ENCODE peak calls at places on chromosomes 2 and 18, in six cellular contexts. T, W, Y, P, C and S are unnamed samples.

GRCh38 chr2:139790807-139791206 is 1010.6 kb upstream of the NXPH2 start:
- DNase-seq in T (peak; percentile 4), W (no peak), Y (no peak), P (peak; percentile 2), C (no peak), S (peak; percentile 7)

GRCh38 chr2:135047295-135047694 is at the start of gene MAP3K19:
- DNase-seq in T (no peak), W (no peak), Y (no peak), P (no peak), C (no peak), S (no peak)

GRCh38 chr2:172525601-172526000 is 30.3 kb upstream of the PDK1 start:
- DNase-seq in T (no peak), W (no peak), Y (no peak), P (no peak), C (no peak), S (no peak)

GRCh38 chr2:49664827-49665226 is 510.5 kb upstream of the FSHR start:
- DNase-seq in T (no peak), W (no peak), Y (no peak), P (no peak), C (no peak), S (no peak)

GRCh38 chr2:3626817-3627499 is 31.0 kb upstream of the ALLC start:
- DNase-seq in T (no peak), W (no peak), Y (no peak), P (no peak), C (no peak), S (no peak)

GRCh38 chr2:134238371-134238770 is 15.5 kb upstream of the MGAT5 start:
- DNase-seq in T (no peak), W (no peak), Y (no peak), P (no peak), C (no peak), S (no peak)

GRCh38 chr2:163266772-163267171 is 428.2 kb upstream of the KCNH7 start:
- DNase-seq in T (no peak), W (no peak), Y (peak; percentile 77), P (no peak), C (no peak), S (no peak)

GRCh38 chr2:46462936-46463335 is 16.4 kb upstream of the TMEM247 start:
- DNase-seq in T (no peak), W (no peak), Y (no peak), P (no peak), C (no peak), S (no peak)

GRCh38 chr2:37506407-37507068 is 162.1 kb downstream of the QPCT start:
- DNase-seq in T (peak; percentile 28), W (no peak), Y (peak; percentile 55), P (peak; percentile 8), C (no peak), S (no peak)

GRCh38 chr2:160015746-160016145 is 46.7 kb downstream of the PLA2R1 start:
- DNase-seq in T (no peak), W (no peak), Y (peak; percentile 10), P (no peak), C (no peak), S (no peak)

GRCh38 chr2:29655391-29656086 is 265.8 kb downstream of the ALK start:
- DNase-seq in T (no peak), W (no peak), Y (no peak), P (no peak), C (no peak), S (no peak)

GRCh38 chr18:11309172-11309571 is 159.8 kb upstream of the PIEZO2 start:
- DNase-seq in T (no peak), W (no peak), Y (peak; percentile 45), P (no peak), C (no peak), S (no peak)

GRCh38 chr2:61889212-61889956 is 928 bp upstream of the CCT4 start:
- DNase-seq in T (no peak), W (no peak), Y (no peak), P (no peak), C (no peak), S (no peak)

GRCh38 chr2:132374151-132374550 is 42.5 kb upstream of the GPR39 start:
- DNase-seq in T (no peak), W (no peak), Y (no peak), P (no peak), C (no peak), S (no peak)

GRCh38 chr18:36638224-36638623 is 190.6 kb downstream of the TPGS2 start:
- DNase-seq in T (peak; percentile 72), W (no peak), Y (no peak), P (peak; percentile 69), C (no peak), S (peak; percentile 67)

GRCh38 chr2:96533292-96534073 is 3.1 kb upstream of the ARID5A start:
- DNase-seq in T (no peak), W (no peak), Y (peak; percentile 81), P (no peak), C (peak; percentile 84), S (no peak)

GRCh38 chr2:143936758-143937562 is 583.0 kb downstream of the ZEB2 start:
- DNase-seq in T (peak; percentile 77), W (peak; percentile 43), Y (peak; percentile 7), P (peak; percentile 51), C (peak; percentile 70), S (peak; percentile 55)

DNA sequence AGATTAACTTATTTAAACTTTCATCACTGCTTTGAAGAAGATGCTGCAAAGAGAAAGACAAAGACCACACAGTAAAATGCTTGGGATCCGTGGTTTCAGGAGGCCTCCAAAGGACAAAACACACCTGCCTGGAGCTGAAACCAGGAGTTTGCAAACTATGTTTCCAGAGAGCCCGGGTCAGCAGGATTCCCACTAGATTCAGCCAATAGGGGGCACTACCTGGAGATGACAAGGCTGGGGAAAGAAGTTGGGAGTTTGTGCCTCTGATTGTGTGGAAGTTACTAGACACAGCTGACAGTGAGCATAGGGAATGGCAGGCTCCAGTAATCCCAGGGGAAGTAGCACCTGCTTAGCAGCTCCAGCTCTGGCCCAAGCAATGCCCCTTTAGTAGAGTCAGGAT is 169.0 kb upstream of the TRIB2 start:
- DNase-seq in T (no peak), W (no peak), Y (no peak), P (no peak), C (no peak), S (no peak)
- TF ChIP-seq CTCF in T (no peak), W (no peak), Y (peak; percentile 36), P (no peak), C (no peak), S (no peak)

DNA sequence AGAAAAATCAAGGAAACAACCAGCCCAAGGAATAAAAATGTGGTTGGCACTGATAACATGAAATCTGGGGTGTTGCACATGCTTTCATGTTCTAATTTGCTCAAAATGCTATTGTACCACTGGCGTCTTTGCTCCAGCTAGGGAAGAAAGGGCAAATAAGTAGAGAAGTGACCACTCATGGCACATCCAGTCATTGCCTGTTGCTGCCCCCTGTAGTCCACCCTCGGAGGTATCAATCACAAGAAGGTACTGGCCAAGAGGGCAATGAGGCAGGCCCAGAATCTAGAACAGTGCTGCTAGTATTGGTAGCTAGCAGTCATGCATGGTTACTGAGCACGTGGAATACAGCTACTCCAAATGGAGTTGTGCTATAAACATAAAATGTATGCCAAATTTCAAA is 213.4 kb downstream of the CDCA7 start:
- DNase-seq in T (no peak), W (peak; percentile 26), Y (peak; percentile 28), P (no peak), C (no peak), S (no peak)
- TF ChIP-seq CTCF in T (no peak), W (peak; percentile 45), Y (peak; percentile 69), P (no peak), C (no peak), S (peak; percentile 21)

DNA sequence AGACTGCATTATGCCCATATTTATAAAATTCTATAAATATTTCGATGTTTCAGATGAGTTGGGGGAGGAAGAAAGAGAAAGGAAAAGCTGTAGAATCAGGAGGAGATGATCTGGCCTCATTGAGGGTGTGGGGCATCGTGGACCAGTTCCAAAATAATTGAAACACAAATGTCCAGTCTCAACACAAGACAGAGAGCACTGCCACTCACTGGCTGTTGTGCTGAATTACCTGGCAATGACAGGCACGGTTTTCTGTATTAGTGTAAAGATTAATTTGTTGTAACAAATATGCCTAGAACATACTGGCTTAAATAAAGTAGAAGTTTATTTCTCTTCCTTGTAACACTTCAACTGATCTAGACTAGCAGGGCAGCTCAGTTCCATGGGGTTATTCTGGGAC is 24.1 kb downstream of the POLE4 start:
- DNase-seq in T (no peak), W (no peak), Y (peak; percentile 28), P (no peak), C (no peak), S (peak; percentile 32)
- TF ChIP-seq CTCF in T (no peak), W (no peak), Y (peak; percentile 65), P (no peak), C (no peak), S (peak; percentile 37)

DNA sequence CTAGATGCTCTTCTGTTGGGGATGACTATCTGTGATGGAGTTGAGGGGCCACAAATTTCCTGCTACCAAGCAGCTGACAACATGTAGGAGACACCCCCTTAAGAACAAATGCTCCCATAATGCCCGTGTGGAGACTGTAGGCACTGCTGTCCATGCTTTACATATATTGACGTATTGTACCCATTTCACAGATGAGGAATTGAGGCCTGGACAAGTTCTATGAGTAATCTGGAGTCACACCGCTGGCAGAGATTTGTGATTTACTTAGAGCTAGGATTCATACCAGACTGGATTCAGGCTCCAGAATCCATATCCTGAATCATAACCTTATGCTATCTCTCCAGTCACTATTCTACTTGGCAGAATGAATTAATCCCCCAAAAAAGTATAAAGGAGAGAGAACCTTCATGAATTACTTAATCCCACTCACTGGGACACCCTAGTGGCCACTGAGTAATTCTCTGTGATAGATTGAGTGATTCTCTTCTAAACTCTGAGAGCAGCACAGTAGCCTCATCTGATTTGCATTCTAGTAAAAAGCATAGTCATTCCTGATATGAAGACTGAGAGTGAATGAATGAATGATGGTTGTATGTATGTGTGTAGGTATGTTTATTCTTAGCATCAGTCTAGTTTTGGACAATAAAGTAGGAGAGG is 460.7 kb upstream of the MEIS1 start:
- DNase-seq in T (no peak), W (no peak), Y (no peak), P (no peak), C (no peak), S (no peak)
- TF ChIP-seq CTCF in T (no peak), W (no peak), Y (peak; percentile 27), P (no peak), C (no peak), S (peak; percentile 8)

DNA sequence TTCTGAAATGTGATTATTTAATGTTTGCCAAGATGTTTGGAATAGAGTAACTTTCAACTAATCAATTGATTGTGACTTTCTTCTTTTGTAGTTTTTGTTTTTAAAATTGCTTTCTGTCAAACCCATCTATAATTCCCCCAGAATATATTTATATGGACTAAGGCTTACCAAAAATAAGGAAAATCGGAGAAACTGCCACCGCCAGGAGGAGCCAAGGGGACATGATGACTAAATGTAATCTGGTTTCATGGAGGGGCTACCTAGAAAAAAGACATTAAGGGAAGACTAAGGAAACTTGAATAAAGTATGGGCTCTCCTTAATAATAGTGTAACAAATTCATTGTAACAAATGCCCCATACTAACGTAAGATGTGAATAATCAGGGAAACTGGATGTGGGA is 19.5 kb downstream of the BOLA3 start:
- DNase-seq in T (no peak), W (no peak), Y (no peak), P (no peak), C (no peak), S (no peak)
- TF ChIP-seq CTCF in T (no peak), W (peak; percentile 33), Y (peak; percentile 65), P (no peak), C (no peak), S (no peak)

DNA sequence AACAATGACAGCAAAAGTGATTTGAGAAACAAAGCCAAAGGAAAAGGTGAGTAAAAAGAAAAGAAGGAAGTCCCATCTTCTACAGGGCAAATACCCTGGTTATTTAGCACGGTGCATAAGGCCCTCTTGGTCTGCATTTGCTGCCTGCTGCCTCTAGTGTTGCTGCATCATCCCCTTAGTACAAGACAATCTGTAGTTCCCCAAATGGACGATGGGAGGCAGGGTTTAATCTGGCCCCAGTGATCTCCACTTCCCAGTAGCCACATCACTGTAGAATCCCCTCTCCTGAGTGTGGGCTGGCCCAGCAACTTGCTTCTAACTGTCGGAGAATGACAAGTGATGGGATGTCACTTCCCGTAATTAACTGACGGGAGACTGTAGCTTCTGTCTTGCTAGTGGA is 85.1 kb downstream of the CTAGE1 start:
- DNase-seq in T (no peak), W (no peak), Y (no peak), P (no peak), C (no peak), S (no peak)
- TF ChIP-seq CTCF in T (no peak), W (peak; percentile 21), Y (peak; percentile 53), P (no peak), C (no peak), S (peak; percentile 5)